ENCODE peak calls at places on chromosome 6, in six cellular contexts. Q is aorta, K is naive B cell, R is tibial artery, G is nucleus accumbens, U is left cardiac atrium. V is an unnamed sample.

GRCh38 chr6:138785092-138785491 is 10.8 kb upstream of the ECT2L start:
- DNase-seq in Q (no peak), R (no peak), G (no peak), U (no peak), K (no peak), V (no peak)

GRCh38 chr6:36769676-36770499 is 69.4 kb downstream of the CPNE5 start:
- DNase-seq in K (no peak), Q (no peak), U (no peak), R (no peak), G (no peak), V (no peak)

GRCh38 chr6:3258720-3259490 is at the start of gene PSMG4:
- DNase-seq in U (peak; percentile 96), G (peak; percentile 92), R (peak; percentile 91), Q (peak; percentile 100), K (peak; percentile 90), V (peak; percentile 92)

GRCh38 chr6:111576302-111576701 is 29.4 kb downstream of the TRAF3IP2 start:
- DNase-seq in Q (no peak), G (no peak), U (no peak), K (peak; percentile 10), R (no peak), V (no peak)

GRCh38 chr6:139370707-139371345 is 3.6 kb downstream of the CITED2 start:
- DNase-seq in U (no peak), Q (no peak), G (no peak), K (no peak), R (no peak), V (no peak)

GRCh38 chr6:50637267-50637666 is 76.1 kb upstream of the TFAP2D start:
- DNase-seq in U (no peak), Q (no peak), G (no peak), K (no peak), R (no peak), V (no peak)

GRCh38 chr6:15313367-15313766 is 67.5 kb downstream of the JARID2 start:
- DNase-seq in Q (no peak), K (no peak), R (peak; percentile 54), G (peak; percentile 47), U (peak; percentile 48), V (no peak)

GRCh38 chr6:126066068-126067048 is 80.0 kb downstream of the TRMT11 start:
- DNase-seq in U (no peak), R (no peak), Q (no peak), G (no peak), K (no peak), V (no peak)

GRCh38 chr6:105898286-105898685 is 187.8 kb upstream of the PRDM1 start:
- DNase-seq in R (no peak), Q (no peak), U (no peak), G (no peak), K (no peak), V (no peak)

GRCh38 chr6:87074051-87074711 is 20.7 kb downstream of the CGA start:
- DNase-seq in K (no peak), G (no peak), U (peak; percentile 22), R (no peak), Q (no peak), V (no peak)

GRCh38 chr6:108651781-108652227 is 91.1 kb downstream of the FOXO3 start:
- DNase-seq in G (no peak), R (peak; percentile 65), Q (peak; percentile 79), U (peak; percentile 38), K (no peak), V (no peak)

GRCh38 chr6:25927721-25928359 is 2.7 kb downstream of the SLC17A2 start:
- DNase-seq in G (no peak), Q (no peak), K (no peak), R (no peak), U (no peak), V (no peak)

V was measured in CD8-positive, alpha-beta memory T cell.